ENCODE peak calls at places on chromosome X, in ten cellular contexts. One of them, this sample, is unnamed.

GRCh38 chrX:153770606-153771175 is 6.6 kb downstream of the PLXNB3 start:
- DNase-seq in stimulated activated CD4-positive, alpha-beta T cell treated with anti-CD3 and anti-CD28 coated beads, Interleukin-15, amount 100 ng/mL, for 24 hours: no peak
- DNase-seq in H9: peak; percentile 22
- DNase-seq in NCI-H2029: no peak
- DNase-seq in nephron progenitor cell: no peak
- DNase-seq in suprapubic skin: no peak
- DNase-seq in fibroblast of lung: no peak
- DNase-seq in fibroblast of pulmonary artery: no peak
- DNase-seq in fibroblast of the aortic adventitia: no peak
- DNase-seq in NT2/D1: no peak
- DNase-seq in this sample: no peak

GRCh38 chrX:135497736-135498135 is 22.7 kb upstream of the INTS6L start:
- DNase-seq in stimulated activated CD4-positive, alpha-beta T cell treated with anti-CD3 and anti-CD28 coated beads, Interleukin-15, amount 100 ng/mL, for 24 hours: no peak
- DNase-seq in H9: no peak
- DNase-seq in NCI-H2029: no peak
- DNase-seq in nephron progenitor cell: no peak
- DNase-seq in suprapubic skin: no peak
- DNase-seq in fibroblast of lung: no peak
- DNase-seq in fibroblast of pulmonary artery: no peak
- DNase-seq in fibroblast of the aortic adventitia: no peak
- DNase-seq in NT2/D1: no peak
- DNase-seq in this sample: no peak

GRCh38 chrX:45056428-45057145 is 144.1 kb downstream of the DIPK2B start:
- DNase-seq in stimulated activated CD4-positive, alpha-beta T cell treated with anti-CD3 and anti-CD28 coated beads, Interleukin-15, amount 100 ng/mL, for 24 hours: no peak
- DNase-seq in H9: no peak
- DNase-seq in NCI-H2029: no peak
- DNase-seq in nephron progenitor cell: no peak
- DNase-seq in suprapubic skin: no peak
- DNase-seq in fibroblast of lung: no peak
- DNase-seq in fibroblast of pulmonary artery: no peak
- DNase-seq in fibroblast of the aortic adventitia: no peak
- DNase-seq in NT2/D1: no peak
- DNase-seq in this sample: peak; percentile 22

GRCh38 chrX:53156207-53156596 is 62.3 kb downstream of the KANTR start:
- DNase-seq in stimulated activated CD4-positive, alpha-beta T cell treated with anti-CD3 and anti-CD28 coated beads, Interleukin-15, amount 100 ng/mL, for 24 hours: no peak
- DNase-seq in H9: no peak
- DNase-seq in NCI-H2029: no peak
- DNase-seq in nephron progenitor cell: no peak
- DNase-seq in suprapubic skin: no peak
- DNase-seq in fibroblast of lung: no peak
- DNase-seq in fibroblast of pulmonary artery: no peak
- DNase-seq in fibroblast of the aortic adventitia: no peak
- DNase-seq in NT2/D1: no peak
- DNase-seq in this sample: no peak

GRCh38 chrX:125198546-125198945 is 121.1 kb upstream of the TEX13C start:
- DNase-seq in stimulated activated CD4-positive, alpha-beta T cell treated with anti-CD3 and anti-CD28 coated beads, Interleukin-15, amount 100 ng/mL, for 24 hours: no peak
- DNase-seq in H9: no peak
- DNase-seq in NCI-H2029: no peak
- DNase-seq in nephron progenitor cell: no peak
- DNase-seq in suprapubic skin: no peak
- DNase-seq in fibroblast of lung: no peak
- DNase-seq in fibroblast of pulmonary artery: no peak
- DNase-seq in fibroblast of the aortic adventitia: no peak
- DNase-seq in NT2/D1: no peak
- DNase-seq in this sample: no peak

GRCh38 chrX:138954976-138955375 is 243.5 kb upstream of the FGF13 start:
- DNase-seq in stimulated activated CD4-positive, alpha-beta T cell treated with anti-CD3 and anti-CD28 coated beads, Interleukin-15, amount 100 ng/mL, for 24 hours: no peak
- DNase-seq in H9: no peak
- DNase-seq in NCI-H2029: no peak
- DNase-seq in nephron progenitor cell: no peak
- DNase-seq in suprapubic skin: no peak
- DNase-seq in fibroblast of lung: no peak
- DNase-seq in fibroblast of pulmonary artery: no peak
- DNase-seq in fibroblast of the aortic adventitia: no peak
- DNase-seq in NT2/D1: no peak
- DNase-seq in this sample: no peak

GRCh38 chrX:153861733-153862300 is 24.2 kb downstream of the L1CAM start:
- DNase-seq in stimulated activated CD4-positive, alpha-beta T cell treated with anti-CD3 and anti-CD28 coated beads, Interleukin-15, amount 100 ng/mL, for 24 hours: no peak
- DNase-seq in H9: no peak
- DNase-seq in NCI-H2029: no peak
- DNase-seq in nephron progenitor cell: no peak
- DNase-seq in suprapubic skin: no peak
- DNase-seq in fibroblast of lung: no peak
- DNase-seq in fibroblast of pulmonary artery: no peak
- DNase-seq in fibroblast of the aortic adventitia: no peak
- DNase-seq in NT2/D1: no peak
- DNase-seq in this sample: no peak

GRCh38 chrX:115940888-115941332 is 229.6 kb upstream of the AGTR2 start:
- DNase-seq in stimulated activated CD4-positive, alpha-beta T cell treated with anti-CD3 and anti-CD28 coated beads, Interleukin-15, amount 100 ng/mL, for 24 hours: no peak
- DNase-seq in H9: peak; percentile 68
- DNase-seq in NCI-H2029: peak; percentile 70
- DNase-seq in nephron progenitor cell: no peak
- DNase-seq in suprapubic skin: peak; percentile 73
- DNase-seq in fibroblast of lung: peak; percentile 15
- DNase-seq in fibroblast of pulmonary artery: peak; percentile 6
- DNase-seq in fibroblast of the aortic adventitia: peak; percentile 77
- DNase-seq in NT2/D1: peak; percentile 59
- DNase-seq in this sample: no peak

GRCh38 chrX:16785247-16786138 is 773 bp upstream of the TXLNG start:
- DNase-seq in stimulated activated CD4-positive, alpha-beta T cell treated with anti-CD3 and anti-CD28 coated beads, Interleukin-15, amount 100 ng/mL, for 24 hours: peak; percentile 21
- DNase-seq in H9: no peak
- DNase-seq in NCI-H2029: no peak
- DNase-seq in nephron progenitor cell: peak; percentile 16
- DNase-seq in suprapubic skin: peak; percentile 68
- DNase-seq in fibroblast of lung: no peak
- DNase-seq in fibroblast of pulmonary artery: no peak
- DNase-seq in fibroblast of the aortic adventitia: no peak
- DNase-seq in NT2/D1: no peak
- DNase-seq in this sample: no peak